ENCODE peak calls at places on chromosomes 5 and 9, in seven cellular contexts. One of them, this sample, is unnamed.

GRCh38 chr5:42721484-42721883 is 35.1 kb upstream of the CCDC152 start:
- DNase-seq in IMR-90: no peak
- DNase-seq in HCT116: no peak
- DNase-seq in GM23338: no peak
- DNase-seq in neuronal stem cell: no peak
- DNase-seq in neural progenitor cell: no peak
- DNase-seq in H9: no peak
- DNase-seq in this sample: no peak

GRCh38 chr9:4286086-4286485 is 13.8 kb downstream of the GLIS3 start:
- DNase-seq in IMR-90: no peak
- DNase-seq in HCT116: no peak
- DNase-seq in GM23338: no peak
- DNase-seq in neuronal stem cell: no peak
- DNase-seq in neural progenitor cell: no peak
- DNase-seq in H9: no peak
- DNase-seq in this sample: no peak

GRCh38 chr5:159917919-159918487 is 1.7 kb downstream of the ADRA1B start:
- DNase-seq in IMR-90: no peak
- DNase-seq in HCT116: no peak
- DNase-seq in GM23338: no peak
- DNase-seq in neuronal stem cell: no peak
- DNase-seq in neural progenitor cell: no peak
- DNase-seq in H9: no peak
- DNase-seq in this sample: no peak

GRCh38 chr9:79012561-79012960 is 559.2 kb upstream of the TLE4 start:
- DNase-seq in IMR-90: peak
- DNase-seq in HCT116: no peak
- DNase-seq in GM23338: peak
- DNase-seq in neuronal stem cell: no peak
- DNase-seq in neural progenitor cell: no peak
- DNase-seq in H9: no peak
- DNase-seq in this sample: no peak

GRCh38 chr5:80276186-80276585 is 20.3 kb upstream of the SERINC5 start:
- DNase-seq in IMR-90: no peak
- DNase-seq in HCT116: no peak
- DNase-seq in GM23338: no peak
- DNase-seq in neuronal stem cell: no peak
- DNase-seq in neural progenitor cell: no peak
- DNase-seq in H9: no peak
- DNase-seq in this sample: no peak

GRCh38 chr5:1916041-1917001 is 33.6 kb upstream of the IRX4 start:
- DNase-seq in IMR-90: no peak
- DNase-seq in HCT116: no peak
- DNase-seq in GM23338: no peak
- DNase-seq in neuronal stem cell: no peak
- DNase-seq in neural progenitor cell: no peak
- DNase-seq in H9: no peak
- DNase-seq in this sample: no peak

GRCh38 chr9:133580416-133580738 is 28.8 kb downstream of the FAM163B start:
- DNase-seq in IMR-90: no peak
- DNase-seq in HCT116: no peak
- DNase-seq in GM23338: no peak
- DNase-seq in neuronal stem cell: no peak
- DNase-seq in neural progenitor cell: no peak
- DNase-seq in H9: no peak
- DNase-seq in this sample: peak

GRCh38 chr5:13704401-13704800 is 240.1 kb downstream of the DNAH5 start:
- DNase-seq in IMR-90: no peak
- DNase-seq in HCT116: no peak
- DNase-seq in GM23338: no peak
- DNase-seq in neuronal stem cell: no peak
- DNase-seq in neural progenitor cell: no peak
- DNase-seq in H9: no peak
- DNase-seq in this sample: no peak

GRCh38 chr5:164362021-164362420 is 856.6 kb downstream of the MAT2B start:
- DNase-seq in IMR-90: no peak
- DNase-seq in HCT116: no peak
- DNase-seq in GM23338: no peak
- DNase-seq in neuronal stem cell: peak
- DNase-seq in neural progenitor cell: peak
- DNase-seq in H9: no peak
- DNase-seq in this sample: no peak

GRCh38 chr5:74622944-74623343 is 17.6 kb downstream of the ENC1 start:
- DNase-seq in IMR-90: no peak
- DNase-seq in HCT116: no peak
- DNase-seq in GM23338: no peak
- DNase-seq in neuronal stem cell: no peak
- DNase-seq in neural progenitor cell: peak
- DNase-seq in H9: no peak
- DNase-seq in this sample: no peak

GRCh38 chr9:94905606-94906005 is 179.1 kb downstream of the AOPEP start:
- DNase-seq in IMR-90: no peak
- DNase-seq in HCT116: no peak
- DNase-seq in GM23338: no peak
- DNase-seq in neuronal stem cell: no peak
- DNase-seq in neural progenitor cell: no peak
- DNase-seq in H9: peak
- DNase-seq in this sample: no peak

GRCh38 chr5:2900360-2900759 is 148.9 kb upstream of the IRX2 start:
- DNase-seq in IMR-90: no peak
- DNase-seq in HCT116: no peak
- DNase-seq in GM23338: no peak
- DNase-seq in neuronal stem cell: no peak
- DNase-seq in neural progenitor cell: no peak
- DNase-seq in H9: no peak
- DNase-seq in this sample: no peak

GRCh38 chr5:34740306-34740891 is 84.3 kb downstream of the RAI14 start:
- DNase-seq in IMR-90: no peak
- DNase-seq in HCT116: no peak
- DNase-seq in GM23338: no peak
- DNase-seq in neuronal stem cell: no peak
- DNase-seq in neural progenitor cell: no peak
- DNase-seq in H9: no peak
- DNase-seq in this sample: no peak

GRCh38 chr9:91758491-91758981 is 191.5 kb downstream of the ROR2 start:
- DNase-seq in IMR-90: peak
- DNase-seq in HCT116: peak
- DNase-seq in GM23338: peak
- DNase-seq in neuronal stem cell: peak
- DNase-seq in neural progenitor cell: peak
- DNase-seq in H9: peak
- DNase-seq in this sample: peak

GRCh38 chr5:2669913-2670312 is 81.6 kb downstream of the IRX2 start:
- DNase-seq in IMR-90: no peak
- DNase-seq in HCT116: no peak
- DNase-seq in GM23338: no peak
- DNase-seq in neuronal stem cell: no peak
- DNase-seq in neural progenitor cell: no peak
- DNase-seq in H9: no peak
- DNase-seq in this sample: no peak

GRCh38 chr9:93599571-93600403 is 23.4 kb downstream of the PHF2 start:
- DNase-seq in IMR-90: no peak
- DNase-seq in HCT116: no peak
- DNase-seq in GM23338: peak
- DNase-seq in neuronal stem cell: no peak
- DNase-seq in neural progenitor cell: no peak
- DNase-seq in H9: peak
- DNase-seq in this sample: no peak

GRCh38 chr5:6808462-6808861 is 95.2 kb downstream of the TENT4A start:
- DNase-seq in IMR-90: no peak
- DNase-seq in HCT116: no peak
- DNase-seq in GM23338: no peak
- DNase-seq in neuronal stem cell: no peak
- DNase-seq in neural progenitor cell: no peak
- DNase-seq in H9: no peak
- DNase-seq in this sample: no peak

GRCh38 chr5:134007581-134008256 is 2.9 kb upstream of the VDAC1 start:
- DNase-seq in IMR-90: no peak
- DNase-seq in HCT116: no peak
- DNase-seq in GM23338: peak
- DNase-seq in neuronal stem cell: peak
- DNase-seq in neural progenitor cell: peak
- DNase-seq in H9: peak
- DNase-seq in this sample: no peak

GRCh38 chr9:133995012-133995896 is 3.1 kb upstream of the VAV2 start:
- DNase-seq in IMR-90: no peak
- DNase-seq in HCT116: peak
- DNase-seq in GM23338: peak
- DNase-seq in neuronal stem cell: no peak
- DNase-seq in neural progenitor cell: no peak
- DNase-seq in H9: no peak
- DNase-seq in this sample: no peak

GRCh38 chr9:87601175-87601574 is 103.5 kb downstream of the DAPK1 start:
- DNase-seq in IMR-90: no peak
- DNase-seq in HCT116: no peak
- DNase-seq in GM23338: no peak
- DNase-seq in neuronal stem cell: no peak
- DNase-seq in neural progenitor cell: peak
- DNase-seq in H9: no peak
- DNase-seq in this sample: no peak

GRCh38 chr9:87602933-87603643 is 105.4 kb downstream of the DAPK1 start:
- DNase-seq in IMR-90: no peak
- DNase-seq in HCT116: no peak
- DNase-seq in GM23338: no peak
- DNase-seq in neuronal stem cell: no peak
- DNase-seq in neural progenitor cell: peak
- DNase-seq in H9: no peak
- DNase-seq in this sample: no peak

GRCh38 chr9:87597710-87598200 is 100.1 kb downstream of the DAPK1 start:
- DNase-seq in IMR-90: no peak
- DNase-seq in HCT116: no peak
- DNase-seq in GM23338: no peak
- DNase-seq in neuronal stem cell: no peak
- DNase-seq in neural progenitor cell: no peak
- DNase-seq in H9: no peak
- DNase-seq in this sample: no peak

GRCh38 chr9:87601595-87601994 is 103.9 kb downstream of the DAPK1 start:
- DNase-seq in IMR-90: no peak
- DNase-seq in HCT116: no peak
- DNase-seq in GM23338: no peak
- DNase-seq in neuronal stem cell: no peak
- DNase-seq in neural progenitor cell: no peak
- DNase-seq in H9: no peak
- DNase-seq in this sample: no peak

GRCh38 chr9:87599901-87600610 is 102.4 kb downstream of the DAPK1 start:
- DNase-seq in IMR-90: peak
- DNase-seq in HCT116: no peak
- DNase-seq in GM23338: no peak
- DNase-seq in neuronal stem cell: no peak
- DNase-seq in neural progenitor cell: no peak
- DNase-seq in H9: no peak
- DNase-seq in this sample: no peak
- H3K27ac ChIP-seq in IMR-90: peak
- H3K27ac ChIP-seq in HCT116: no peak
- H3K27ac ChIP-seq in GM23338: peak
- H3K27ac ChIP-seq in neuronal stem cell: no peak
- H3K27ac ChIP-seq in neural progenitor cell: no peak
- H3K27ac ChIP-seq in H9: no peak
- H3K27ac ChIP-seq in this sample: no peak

GRCh38 chr5:143194206-143194605 is 209.3 kb downstream of the NR3C1 start:
- DNase-seq in IMR-90: peak
- DNase-seq in HCT116: no peak
- DNase-seq in GM23338: no peak
- DNase-seq in neuronal stem cell: no peak
- DNase-seq in neural progenitor cell: no peak
- DNase-seq in H9: no peak
- DNase-seq in this sample: no peak
- H2AFZ ChIP-seq in IMR-90: no peak
- H2AFZ ChIP-seq in HCT116: no peak
- H2AFZ ChIP-seq in GM23338: no peak
- H2AFZ ChIP-seq in neuronal stem cell: no peak
- H2AFZ ChIP-seq in neural progenitor cell: no peak
- H2AFZ ChIP-seq in H9: no peak
- H2AFZ ChIP-seq in this sample: no peak

GRCh38 chr5:125890387-125890955 is 532.7 kb upstream of the GRAMD2B start:
- DNase-seq in IMR-90: no peak
- DNase-seq in HCT116: no peak
- DNase-seq in GM23338: no peak
- DNase-seq in neuronal stem cell: no peak
- DNase-seq in neural progenitor cell: no peak
- DNase-seq in H9: no peak
- DNase-seq in this sample: no peak
- H3K4me2 ChIP-seq in IMR-90: no peak
- H3K4me2 ChIP-seq in HCT116: no peak
- H3K4me2 ChIP-seq in GM23338: no peak
- H3K4me2 ChIP-seq in neuronal stem cell: no peak
- H3K4me2 ChIP-seq in neural progenitor cell: no peak
- H3K4me2 ChIP-seq in H9: no peak
- H3K4me2 ChIP-seq in this sample: no peak

GRCh38 chr5:31638286-31638685 is 645 bp upstream of the PDZD2 start:
- DNase-seq in IMR-90: no peak
- DNase-seq in HCT116: no peak
- DNase-seq in GM23338: no peak
- DNase-seq in neuronal stem cell: no peak
- DNase-seq in neural progenitor cell: peak
- DNase-seq in H9: no peak
- DNase-seq in this sample: no peak
- H3K27ac ChIP-seq in IMR-90: no peak
- H3K27ac ChIP-seq in HCT116: no peak
- H3K27ac ChIP-seq in GM23338: peak
- H3K27ac ChIP-seq in neuronal stem cell: no peak
- H3K27ac ChIP-seq in neural progenitor cell: no peak
- H3K27ac ChIP-seq in H9: no peak
- H3K27ac ChIP-seq in this sample: no peak

GRCh38 chr5:77743181-77743580 is 33.0 kb downstream of the TBCA start:
- DNase-seq in IMR-90: peak
- DNase-seq in HCT116: no peak
- DNase-seq in GM23338: no peak
- DNase-seq in neuronal stem cell: no peak
- DNase-seq in neural progenitor cell: no peak
- DNase-seq in H9: no peak
- DNase-seq in this sample: no peak
- H2AFZ ChIP-seq in IMR-90: no peak
- H2AFZ ChIP-seq in HCT116: no peak
- H2AFZ ChIP-seq in GM23338: no peak
- H2AFZ ChIP-seq in neuronal stem cell: no peak
- H2AFZ ChIP-seq in neural progenitor cell: no peak
- H2AFZ ChIP-seq in H9: no peak
- H2AFZ ChIP-seq in this sample: no peak